ENCODE peak calls at places on chromosomes 7 and 10, in nine cellular contexts. I, M, G, R, P, X, B, F and L are unnamed samples.

GRCh38 chr10:79487296-79488194 is 24.8 kb upstream of the EIF5AL1 start:
- DNase-seq in I (no peak), X (peak; percentile 41), P (peak; percentile 68), M (peak; percentile 39), G (no peak), F (peak; percentile 66), R (peak; percentile 43), B (peak; percentile 37), L (peak; percentile 49)

GRCh38 chr7:155769701-155770100 is 42.6 kb downstream of the SHH start:
- DNase-seq in I (no peak), F (no peak), M (no peak), X (no peak), P (no peak), G (no peak), B (no peak), R (no peak), L (no peak)

GRCh38 chr10:110353244-110354119 is 48.8 kb upstream of the SMNDC1 start:
- DNase-seq in M (no peak), B (no peak), G (peak; percentile 9), I (no peak), P (no peak), R (no peak), F (peak; percentile 99), X (no peak), L (no peak)

GRCh38 chr7:30825215-30825720 is 54.1 kb downstream of the MINDY4 start:
- DNase-seq in M (no peak), B (no peak), P (no peak), X (no peak), I (no peak), F (no peak), R (no peak), G (no peak), L (no peak)

GRCh38 chr10:47282005-47282656 is 17.9 kb upstream of the GDF10 start:
- DNase-seq in B (no peak), M (no peak), X (no peak), R (no peak), P (no peak), I (no peak), F (no peak), G (no peak), L (peak; percentile 10)

GRCh38 chr7:16921151-16921550 is 39.4 kb upstream of the AGR3 start:
- DNase-seq in M (no peak), P (no peak), X (no peak), B (no peak), G (no peak), F (no peak), R (no peak), I (no peak), L (no peak)

GRCh38 chr10:35492387-35493195 is 112.5 kb upstream of the GJD4 start:
- DNase-seq in G (no peak), B (no peak), R (no peak), F (no peak), X (no peak), P (no peak), I (no peak), M (no peak), L (no peak)

GRCh38 chr7:30027065-30027456 is 559 bp upstream of the FKBP14 start:
- DNase-seq in R (no peak), G (peak; percentile 54), B (peak; percentile 74), F (peak; percentile 57), X (peak; percentile 60), P (no peak), I (no peak), M (no peak), L (no peak)

GRCh38 chr10:29199344-29199743 is 89.5 kb upstream of the LYZL1 start:
- DNase-seq in G (no peak), R (no peak), M (no peak), B (no peak), X (no peak), P (no peak), F (no peak), I (no peak), L (no peak)

DNA sequence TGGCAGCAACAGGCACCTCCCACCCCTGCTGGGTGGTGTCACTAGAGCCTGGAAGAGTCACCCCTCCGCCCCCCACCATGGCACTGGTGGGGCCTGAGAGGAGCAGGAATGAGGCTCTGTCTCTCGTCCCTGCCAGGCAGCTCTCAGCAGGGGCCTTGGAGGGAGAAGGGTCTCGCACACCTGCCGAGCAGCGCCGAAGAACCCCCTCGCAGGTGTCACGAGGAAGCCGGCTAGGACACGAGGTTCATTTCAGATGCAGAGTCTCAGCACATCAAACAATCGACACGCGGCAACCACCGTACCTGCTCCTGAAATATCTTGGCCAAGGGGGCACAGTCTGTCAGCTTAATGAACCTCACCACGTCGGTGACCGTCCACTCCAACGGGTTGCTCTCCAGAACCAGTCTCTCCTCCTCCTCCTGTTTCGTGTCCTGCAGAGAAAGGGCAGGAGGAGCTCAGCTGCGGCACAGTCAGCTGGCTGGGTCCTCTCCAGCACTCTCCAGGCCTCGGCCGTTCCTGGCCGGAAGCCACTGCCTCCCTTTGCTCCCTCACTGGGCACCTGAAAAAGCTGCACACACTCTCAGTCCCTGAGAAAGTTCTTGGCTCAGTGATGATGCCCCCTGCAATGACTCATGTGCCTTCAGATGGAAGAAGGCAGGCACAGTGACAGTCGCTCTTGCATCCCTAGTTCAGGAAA is 240.1 kb downstream of the SFMBT2 start:
- DNase-seq in X (peak; percentile 42), I (no peak), R (peak; percentile 57), F (no peak), P (no peak), G (no peak), M (no peak), B (no peak), L (no peak)
- H3K4me3 ChIP-seq in X (no peak overlapping the region), I (no peak overlapping the region), R (no peak overlapping the region), F (no peak overlapping the region), P (no peak overlapping the region), G (no peak overlapping the region), M (no peak overlapping the region), B (no peak overlapping the region), L (no peak overlapping the region)

GRCh38 chr10:43685744-43686143 is 37.1 kb upstream of the ZNF32 start:
- DNase-seq in R (peak; percentile 58), P (no peak), I (no peak), M (no peak), G (no peak), F (no peak), B (no peak), X (no peak), L (no peak)
- H3K36me3 ChIP-seq in R (no peaks in the 10 kb centered on the region), P (no peaks in the 10 kb centered on the region), I (no peaks in the 10 kb centered on the region), M (no peaks in the 10 kb centered on the region), G (no peaks in the 10 kb centered on the region), F (no peaks in the 10 kb centered on the region), B (no peaks in the 10 kb centered on the region), X (no peaks in the 10 kb centered on the region), L (no peaks in the 10 kb centered on the region)

GRCh38 chr7:18655506-18655905 is 160.0 kb downstream of the HDAC9 start:
- DNase-seq in F (peak; percentile 6), P (no peak), M (no peak), X (no peak), G (no peak), I (no peak), R (no peak), B (no peak), L (no peak)

GRCh38 chr7:18655969-18656761 is 160.6 kb downstream of the HDAC9 start:
- DNase-seq in M (no peak), F (peak; percentile 17), G (no peak), B (no peak), I (no peak), X (no peak), P (no peak), R (no peak), L (no peak)

GRCh38 chr7:18659746-18660145 is 164.2 kb downstream of the HDAC9 start:
- DNase-seq in M (no peak), R (no peak), B (no peak), G (no peak), I (no peak), F (no peak), X (no peak), P (no peak), L (no peak)

GRCh38 chr7:18653381-18654155 is 158.0 kb downstream of the HDAC9 start:
- DNase-seq in M (no peak), G (no peak), F (no peak), R (no peak), P (no peak), B (no peak), X (no peak), I (no peak), L (no peak)

GRCh38 chr7:18654709-18655108 is 159.2 kb downstream of the HDAC9 start:
- DNase-seq in X (no peak), P (no peak), F (no peak), B (no peak), M (no peak), I (no peak), R (no peak), G (no peak), L (no peak)
- H3K4me3 ChIP-seq in X (no peak overlapping the region), P (no peak overlapping the region), F (no peak overlapping the region), B (no peak overlapping the region), M (no peak overlapping the region), I (no peak overlapping the region), R (no peak overlapping the region), G (no peak overlapping the region), L (no peak overlapping the region)

DNA sequence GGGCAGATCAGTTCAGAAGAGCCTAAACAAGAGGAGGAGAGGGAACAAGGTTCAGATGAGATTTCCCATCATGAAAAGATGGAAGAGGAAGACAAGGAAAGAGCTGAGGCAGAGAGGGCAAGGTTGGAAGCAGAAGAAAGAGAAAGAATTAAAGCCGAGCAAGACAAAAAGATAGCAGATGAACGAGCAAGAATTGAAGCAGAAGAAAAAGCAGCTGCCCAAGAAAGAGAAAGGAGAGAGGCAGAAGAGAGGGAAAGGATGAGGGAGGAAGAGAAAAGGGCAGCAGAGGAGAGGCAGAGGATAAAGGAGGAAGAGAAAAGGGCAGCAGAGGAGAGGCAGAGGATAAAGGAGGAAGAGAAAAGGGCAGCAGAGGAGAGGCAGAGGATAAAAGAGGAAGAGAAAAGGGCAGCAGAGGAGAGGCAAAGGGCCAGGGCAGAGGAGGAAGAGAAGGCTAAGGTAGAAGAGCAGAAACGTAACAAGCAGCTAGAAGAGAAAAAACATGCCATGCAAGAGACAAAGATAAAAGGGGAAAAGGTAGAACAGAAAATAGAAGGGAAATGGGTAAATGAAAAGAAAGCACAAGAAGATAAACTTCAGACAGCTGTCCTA is 52.7 kb upstream of the AGBL3 start:
- DNase-seq in B (no peak), M (no peak), R (no peak), G (no peak), I (no peak), X (no peak), F (no peak), P (no peak), L (no peak)
- H3K36me3 ChIP-seq in B (no peaks in the 10 kb centered on the region), M (no peaks in the 10 kb centered on the region), R (peaks cover 55% of the 10 kb centered on the region), G (no peaks in the 10 kb centered on the region), I (no peaks in the 10 kb centered on the region), X (no peaks in the 10 kb centered on the region), F (peaks cover 48% of the 10 kb centered on the region), P (peaks cover 80% of the 10 kb centered on the region), L (no peaks in the 10 kb centered on the region)

GRCh38 chr10:31604141-31604540 is 285.1 kb downstream of the ZEB1 start:
- DNase-seq in I (no peak), X (no peak), F (peak; percentile 41), P (no peak), B (no peak), M (no peak), R (no peak), G (no peak), L (no peak)
- H3K4me3 ChIP-seq in I (no peak overlapping the region), X (peak overlapping the region; percentile 58), F (no peak overlapping the region), P (peak overlapping the region; percentile 65), B (no peak overlapping the region), M (no peak overlapping the region), R (peak overlapping the region; percentile 73), G (peak overlapping the region; percentile 61), L (no peak overlapping the region)

GRCh38 chr7:129458171-129458570 is 23.9 kb downstream of the STRIP2 start:
- DNase-seq in B (no peak), X (no peak), F (no peak), R (no peak), P (no peak), M (no peak), G (no peak), I (no peak), L (no peak)
- H3K36me3 ChIP-seq in B (no peaks in the 10 kb centered on the region), X (no peaks in the 10 kb centered on the region), F (no peaks in the 10 kb centered on the region), R (peaks cover 46% of the 10 kb centered on the region), P (peaks cover 29% of the 10 kb centered on the region), M (no peaks in the 10 kb centered on the region), G (no peaks in the 10 kb centered on the region), I (no peaks in the 10 kb centered on the region), L (no peaks in the 10 kb centered on the region)

GRCh38 chr10:49418328-49418727 is 22.4 kb upstream of the DRGX start:
- DNase-seq in B (no peak), M (no peak), F (no peak), R (no peak), X (no peak), G (no peak), P (no peak), I (no peak), L (no peak)
- H3K4me3 ChIP-seq in B (no peak overlapping the region), M (no peak overlapping the region), F (no peak overlapping the region), R (no peak overlapping the region), X (no peak overlapping the region), G (no peak overlapping the region), P (no peak overlapping the region), I (no peak overlapping the region), L (no peak overlapping the region)